ENCODE peak calls at places on chromosomes 4 and X, in six cellular contexts. U is NCI-H2081, S is GM04503, M is iris pigment epithelial cell, G is NCI-H345, A is fibroblast of mammary gland. R is an unnamed sample.
A peak's percentile ranks its signal among the peaks of the same experiment; 100 is the strongest.

GRCh38 chr4:11739992-11740391 is 311.3 kb upstream of the HS3ST1 start:
- DNase-seq in U (no peak), S (no peak), M (peak; percentile 58), G (no peak), A (peak; percentile 24), R (no peak)

GRCh38 chrX:140434347-140434746 is 70.5 kb downstream of the SOX3 start:
- DNase-seq in U (no peak), S (no peak), M (no peak), G (no peak), A (no peak), R (no peak)

GRCh38 chrX:3094261-3094660 is 53.0 kb downstream of the ARSF start:
- DNase-seq in U (no peak), S (no peak), M (peak; percentile 16), G (no peak), A (peak; percentile 1), R (no peak)

GRCh38 chr4:46839128-46839527 is 69.9 kb downstream of the COX7B2 start:
- DNase-seq in U (peak; percentile 36), S (no peak), M (no peak), G (no peak), A (no peak), R (no peak)

GRCh38 chr4:120842046-120842445 is 80.5 kb downstream of the PRDM5 start:
- DNase-seq in U (no peak), S (no peak), M (peak; percentile 80), G (no peak), A (peak; percentile 65), R (no peak)

GRCh38 chr4:5785806-5786680 is 75.0 kb downstream of the EVC start:
- DNase-seq in U (no peak), S (peak; percentile 68), M (peak; percentile 93), G (no peak), A (peak; percentile 85), R (no peak)

GRCh38 chr4:25223770-25224375 is 10.0 kb upstream of the PI4K2B start:
- DNase-seq in U (peak; percentile 14), S (no peak), M (peak; percentile 41), G (peak; percentile 12), A (peak; percentile 48), R (no peak)

GRCh38 chr4:54378461-54378860 is 149.4 kb downstream of the PDGFRA start:
- DNase-seq in U (no peak), S (no peak), M (peak; percentile 72), G (no peak), A (peak; percentile 26), R (no peak)

GRCh38 chrX:30653415-30654131 is at the start of gene GK:
- DNase-seq in U (no peak), S (no peak), M (no peak), G (peak; percentile 6), A (no peak), R (no peak)

GRCh38 chr4:67134616-67135015 is 410.7 kb downstream of the CENPC start:
- DNase-seq in U (peak; percentile 4), S (no peak), M (peak; percentile 3), G (no peak), A (no peak), R (no peak)

GRCh38 chr4:187993827-187994226 is 1.7 kb upstream of the ZFP42 start:
- DNase-seq in U (no peak), S (no peak), M (peak; percentile 48), G (no peak), A (peak; percentile 25), R (no peak)

R was measured in SK-N-MC.